ENCODE peak calls at places on chromosomes 11 and 22, in five cellular contexts. One of them, this sample, is unnamed.

GRCh38 chr11:80849253-80849652 is 1408.4 kb upstream of the TENM4 start:
- DNase-seq in amniotic epithelial cell: no peak
- DNase-seq in SIG-M5: no peak
- DNase-seq in HuH-7: no peak
- DNase-seq in kidney tubule cell: peak; percentile 61
- DNase-seq in this sample: no peak

GRCh38 chr11:69398529-69399492 is 82.7 kb upstream of the LINC01488 start:
- DNase-seq in HuH-7: no peak
- DNase-seq in amniotic epithelial cell: peak; percentile 55
- DNase-seq in SIG-M5: no peak
- DNase-seq in kidney tubule cell: peak; percentile 74
- DNase-seq in this sample: no peak

GRCh38 chr11:2314525-2315394 is 12.9 kb downstream of the TSPAN32 start:
- DNase-seq in kidney tubule cell: no peak
- DNase-seq in SIG-M5: no peak
- DNase-seq in amniotic epithelial cell: peak; percentile 86
- DNase-seq in HuH-7: no peak
- DNase-seq in this sample: no peak

GRCh38 chr11:94638278-94638901 is 71.2 kb downstream of the PIWIL4 start:
- DNase-seq in HuH-7: no peak
- DNase-seq in kidney tubule cell: no peak
- DNase-seq in amniotic epithelial cell: no peak
- DNase-seq in SIG-M5: no peak
- DNase-seq in this sample: no peak

GRCh38 chr11:22920939-22921565 is 60.8 kb upstream of the CCDC179 start:
- DNase-seq in amniotic epithelial cell: peak; percentile 44
- DNase-seq in SIG-M5: no peak
- DNase-seq in kidney tubule cell: peak; percentile 58
- DNase-seq in HuH-7: peak; percentile 15
- DNase-seq in this sample: no peak

GRCh38 chr22:33568934-33569496 is 351.3 kb downstream of the LARGE1 start:
- DNase-seq in HuH-7: no peak
- DNase-seq in SIG-M5: no peak
- DNase-seq in amniotic epithelial cell: no peak
- DNase-seq in kidney tubule cell: peak; percentile 47
- DNase-seq in this sample: no peak

GRCh38 chr11:35013514-35014191 is 97.2 kb downstream of the PDHX start:
- DNase-seq in SIG-M5: no peak
- DNase-seq in amniotic epithelial cell: no peak
- DNase-seq in kidney tubule cell: no peak
- DNase-seq in HuH-7: no peak
- DNase-seq in this sample: peak; percentile 48

GRCh38 chr11:105202422-105202821 is 62.9 kb upstream of the CARD18 start:
- DNase-seq in SIG-M5: no peak
- DNase-seq in kidney tubule cell: no peak
- DNase-seq in amniotic epithelial cell: no peak
- DNase-seq in HuH-7: no peak
- DNase-seq in this sample: no peak

GRCh38 chr11:11157201-11157600 is 195.8 kb downstream of the CSNK2A3 start:
- DNase-seq in amniotic epithelial cell: peak; percentile 38
- DNase-seq in HuH-7: peak; percentile 39
- DNase-seq in kidney tubule cell: peak; percentile 26
- DNase-seq in SIG-M5: no peak
- DNase-seq in this sample: peak; percentile 59

GRCh38 chr11:68231598-68231997 is 18.5 kb upstream of the KMT5B start:
- DNase-seq in HuH-7: no peak
- DNase-seq in kidney tubule cell: no peak
- DNase-seq in SIG-M5: no peak
- DNase-seq in amniotic epithelial cell: no peak
- DNase-seq in this sample: no peak

GRCh38 chr22:36379593-36380361 is 8.0 kb downstream of the MYH9 start:
- DNase-seq in amniotic epithelial cell: no peak
- DNase-seq in HuH-7: no peak
- DNase-seq in kidney tubule cell: peak; percentile 65
- DNase-seq in SIG-M5: no peak
- DNase-seq in this sample: peak; percentile 42

GRCh38 chr11:11400635-11401232 is 47.7 kb upstream of the CSNK2A3 start:
- DNase-seq in SIG-M5: no peak
- DNase-seq in kidney tubule cell: no peak
- DNase-seq in HuH-7: peak; percentile 47
- DNase-seq in amniotic epithelial cell: no peak
- DNase-seq in this sample: no peak

GRCh38 chr11:100872951-100873350 is 185.9 kb downstream of the ARHGAP42 start:
- DNase-seq in kidney tubule cell: no peak
- DNase-seq in HuH-7: no peak
- DNase-seq in amniotic epithelial cell: no peak
- DNase-seq in SIG-M5: no peak
- DNase-seq in this sample: no peak

This sample was measured in effector CD4-positive, alpha-beta T cell.